ENCODE peak calls at places on chromosomes 11 and 22, in four cellular contexts. G is CD8-positive, alpha-beta memory T cell; H is effector memory CD4-positive, alpha-beta T cell; Q is vagina. L is an unnamed sample.

GRCh38 chr11:113681711-113682410 is 24.2 kb downstream of the TMPRSS5 start:
- DNase-seq in G (no peak), H (no peak), Q (no peak), L (no peak)

GRCh38 chr11:8767466-8768142 is 85.0 kb downstream of the RPL27A start:
- DNase-seq in G (no peak), H (no peak), Q (no peak), L (no peak)

GRCh38 chr11:104897891-104898684 is at the start of gene CASP12:
- DNase-seq in G (no peak), H (no peak), Q (no peak), L (no peak)

GRCh38 chr11:66336234-66337102 is at the start of gene RIN1:
- DNase-seq in G (peak), H (peak), Q (no peak), L (peak)

GRCh38 chr11:103927535-103927934 is 108.9 kb upstream of the DDI1 start:
- DNase-seq in G (no peak), H (no peak), Q (no peak), L (no peak)

GRCh38 chr22:37483594-37484114 is 2.5 kb downstream of the MFNG start:
- DNase-seq in G (no peak), H (no peak), Q (no peak), L (no peak)

GRCh38 chr22:43263645-43264514 is 76.9 kb upstream of the TTLL12 start:
- DNase-seq in G (peak), H (peak), Q (no peak), L (no peak)

GRCh38 chr22:32558681-32559355 is 84.2 kb downstream of the FBXO7 start:
- DNase-seq in G (no peak), H (no peak), Q (no peak), L (peak)

GRCh38 chr22:50400406-50400805 is 57.3 kb downstream of the PPP6R2 start:
- DNase-seq in G (no peak), H (no peak), Q (no peak), L (no peak)

GRCh38 chr22:42172385-42173172 is 42.0 kb upstream of the CYP2D6 start:
- DNase-seq in G (no peak), H (no peak), Q (no peak), L (no peak)

GRCh38 chr11:94768602-94769511 is 701 bp downstream of the AMOTL1 start:
- DNase-seq in G (no peak), H (no peak), Q (no peak), L (no peak)

GRCh38 chr11:106552694-106553203 is 465.5 kb downstream of the GUCY1A2 start:
- DNase-seq in G (no peak), H (no peak), Q (no peak), L (no peak)

DNA sequence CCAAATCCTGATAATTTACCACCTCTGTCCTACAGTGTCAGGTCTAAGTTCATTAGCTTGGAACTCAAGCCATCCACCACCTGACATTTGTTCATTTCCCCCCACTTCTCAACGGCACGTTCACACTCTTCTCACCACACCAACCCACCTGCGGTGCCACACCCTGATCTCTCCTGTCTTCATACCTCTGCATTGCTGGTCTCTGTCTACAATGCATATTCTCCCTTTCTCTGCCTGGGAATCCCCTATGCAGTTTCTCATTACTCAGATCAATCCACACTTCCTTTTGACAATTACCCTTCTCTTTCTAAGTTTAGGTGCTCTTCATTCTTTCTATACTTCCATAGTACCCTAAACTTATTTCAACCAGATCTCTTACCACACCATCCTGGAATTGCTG is 20.4 kb upstream of the EMSY start:
- DNase-seq in G (no peak), H (no peak), Q (no peak), L (no peak)
- H3K27ac ChIP-seq in G (no peak), H (no peak), Q (no peak), L (no peak)

DNA sequence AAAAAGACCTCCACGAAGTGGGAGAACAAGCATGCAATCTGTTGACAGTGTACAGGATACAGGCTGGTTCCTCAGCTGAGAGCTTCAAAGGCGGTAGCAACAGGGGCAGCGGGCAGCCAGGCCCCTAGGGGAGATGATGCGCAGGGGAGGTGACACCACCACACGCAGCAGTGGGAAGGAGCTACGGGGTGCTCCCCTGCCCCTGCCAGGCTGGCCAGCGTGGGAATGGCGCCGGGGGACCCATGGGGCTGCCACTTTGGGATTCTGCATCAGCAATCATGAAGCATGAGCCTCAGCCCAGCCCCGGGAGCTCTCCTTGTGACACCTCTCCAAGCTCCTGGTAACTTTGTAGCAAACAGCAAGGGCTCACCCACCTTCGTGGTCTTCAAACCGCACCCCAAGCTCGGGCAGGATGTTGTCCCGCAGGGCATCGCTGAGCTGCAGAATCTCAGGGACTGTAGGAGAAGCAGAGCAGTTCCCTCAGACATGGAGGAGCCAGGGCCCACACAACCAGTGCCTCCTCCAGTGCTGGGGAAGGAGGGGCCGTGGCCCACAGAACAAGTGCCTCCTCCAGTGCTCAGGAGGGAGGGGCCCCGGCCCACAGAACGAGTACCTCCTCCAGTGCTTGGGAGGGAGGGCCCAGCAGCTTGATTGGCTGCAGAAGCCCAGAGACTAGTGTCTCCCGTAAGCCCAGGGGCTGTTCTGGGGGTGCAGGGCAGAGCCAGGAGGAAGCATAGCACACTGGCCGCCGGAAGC is 14.6 kb upstream of the NAP1L4 start:
- DNase-seq in G (no peak), H (no peak), Q (no peak), L (no peak)
- H3K27ac ChIP-seq in G (no peak), H (no peak), Q (no peak), L (no peak)

GRCh38 chr11:122743949-122744876 is 88.7 kb downstream of the UBASH3B start:
- DNase-seq in G (peak), H (peak), Q (no peak), L (no peak)
- H3K27ac ChIP-seq in G (peak), H (peak), Q (no peak), L (no peak)

GRCh38 chr11:68839054-68839865 is 2.5 kb downstream of the CPT1A start:
- DNase-seq in G (peak), H (peak), Q (peak), L (peak)
- H3K27ac ChIP-seq in G (peak), H (peak), Q (peak), L (peak)

GRCh38 chr22:22487059-22487458 is 21.5 kb downstream of the ZNF280B start:
- DNase-seq in G (no peak), H (no peak), Q (no peak), L (no peak)

GRCh38 chr22:22484023-22484422 is 24.5 kb downstream of the ZNF280B start:
- DNase-seq in G (no peak), H (no peak), Q (no peak), L (no peak)

GRCh38 chr22:22485524-22485923 is 23.0 kb downstream of the ZNF280B start:
- DNase-seq in G (no peak), H (no peak), Q (no peak), L (no peak)

GRCh38 chr22:22487869-22488597 is 20.5 kb downstream of the ZNF280B start:
- DNase-seq in G (no peak), H (no peak), Q (no peak), L (no peak)

DNA sequence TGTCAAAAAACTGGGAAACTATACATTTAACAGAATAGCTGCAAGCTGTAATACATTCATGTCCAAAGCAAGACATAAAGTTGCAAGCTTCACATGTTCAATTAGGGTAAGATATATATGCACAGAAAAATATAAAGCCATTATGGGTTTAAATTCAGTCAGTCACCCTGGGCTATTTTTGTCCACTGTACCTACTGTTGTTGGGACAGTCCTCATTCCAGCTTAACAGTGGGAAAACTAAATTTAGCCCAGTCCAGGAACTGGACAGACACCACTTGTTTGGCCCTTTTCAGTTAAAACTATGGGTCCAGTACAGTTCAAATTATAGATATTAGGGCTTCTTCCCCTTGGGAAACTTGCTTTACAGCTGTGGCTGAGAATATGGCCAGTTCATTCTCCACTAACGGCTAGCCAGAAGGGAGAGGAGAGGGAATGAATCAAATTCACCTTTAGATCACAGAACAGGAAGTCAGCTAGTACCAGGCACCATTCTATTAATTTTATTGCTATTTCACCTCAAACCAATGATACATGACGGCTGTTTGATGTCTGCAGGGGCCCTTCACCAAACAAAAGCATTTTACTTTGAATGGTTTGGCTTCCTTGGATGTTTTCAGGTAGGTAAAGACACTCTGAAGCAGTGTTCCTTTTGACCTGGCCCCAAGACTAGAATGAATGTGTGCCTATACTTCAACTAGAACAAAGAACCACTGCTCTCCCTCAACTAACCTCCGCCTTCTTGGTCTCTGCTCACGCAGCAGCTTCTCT is 22.2 kb downstream of the ZNF280B start:
- DNase-seq in G (no peak), H (no peak), Q (no peak), L (no peak)
- H3K27ac ChIP-seq in G (no peak), H (no peak), Q (no peak), L (no peak)

GRCh38 chr11:130522284-130522961 is 74.0 kb downstream of the ADAMTS15 start:
- DNase-seq in G (no peak), H (no peak), Q (peak), L (peak)
- H3K27ac ChIP-seq in G (no peak), H (no peak), Q (peak), L (no peak)